ENCODE peak calls at places on chromosomes 1 and 21, in seven cellular contexts. One of them, this sample, is unnamed.

GRCh38 chr1:6464514-6464836 is 1.5 kb downstream of the TNFRSF25 start:
- DNase-seq in prostate gland: no peak
- DNase-seq in GM23338: no peak
- DNase-seq in sigmoid colon: no peak
- DNase-seq in transverse colon: peak; percentile 70
- DNase-seq in upper lobe of left lung: no peak
- DNase-seq in Panc1: no peak
- DNase-seq in this sample: no peak

GRCh38 chr1:170734412-170735175 is 70.7 kb downstream of the PRRX1 start:
- DNase-seq in sigmoid colon: no peak
- DNase-seq in Panc1: no peak
- DNase-seq in prostate gland: no peak
- DNase-seq in transverse colon: no peak
- DNase-seq in GM23338: no peak
- DNase-seq in upper lobe of left lung: no peak
- DNase-seq in this sample: no peak

GRCh38 chr1:162279099-162279498 is 97.6 kb downstream of the SPATA46 start:
- DNase-seq in prostate gland: no peak
- DNase-seq in GM23338: no peak
- DNase-seq in transverse colon: no peak
- DNase-seq in upper lobe of left lung: peak; percentile 26
- DNase-seq in sigmoid colon: no peak
- DNase-seq in Panc1: no peak
- DNase-seq in this sample: no peak

GRCh38 chr1:107536266-107536665 is 395.4 kb downstream of the NTNG1 start:
- DNase-seq in Panc1: no peak
- DNase-seq in upper lobe of left lung: no peak
- DNase-seq in transverse colon: peak; percentile 83
- DNase-seq in prostate gland: peak; percentile 90
- DNase-seq in GM23338: no peak
- DNase-seq in sigmoid colon: peak; percentile 73
- DNase-seq in this sample: no peak

GRCh38 chr1:42333662-42334239 is 1.3 kb downstream of the FOXJ3 start:
- DNase-seq in GM23338: no peak
- DNase-seq in prostate gland: no peak
- DNase-seq in upper lobe of left lung: no peak
- DNase-seq in sigmoid colon: no peak
- DNase-seq in transverse colon: no peak
- DNase-seq in Panc1: no peak
- DNase-seq in this sample: no peak

GRCh38 chr1:200351826-200352549 is 57.8 kb downstream of the ZNF281 start:
- DNase-seq in transverse colon: no peak
- DNase-seq in Panc1: no peak
- DNase-seq in prostate gland: no peak
- DNase-seq in upper lobe of left lung: no peak
- DNase-seq in GM23338: no peak
- DNase-seq in sigmoid colon: no peak
- DNase-seq in this sample: no peak

GRCh38 chr1:42035205-42035829 is 116.6 kb upstream of the HIVEP3 start:
- DNase-seq in sigmoid colon: peak; percentile 83
- DNase-seq in Panc1: no peak
- DNase-seq in GM23338: peak; percentile 83
- DNase-seq in prostate gland: peak; percentile 48
- DNase-seq in upper lobe of left lung: peak; percentile 72
- DNase-seq in transverse colon: no peak
- DNase-seq in this sample: no peak

GRCh38 chr1:55898191-55898590 is 681.2 kb downstream of the PLPP3 start:
- DNase-seq in upper lobe of left lung: no peak
- DNase-seq in Panc1: no peak
- DNase-seq in prostate gland: no peak
- DNase-seq in transverse colon: no peak
- DNase-seq in sigmoid colon: no peak
- DNase-seq in GM23338: no peak
- DNase-seq in this sample: no peak

GRCh38 chr1:108881369-108881768 is 4.6 kb downstream of the GPSM2 start:
- DNase-seq in Panc1: no peak
- DNase-seq in prostate gland: no peak
- DNase-seq in GM23338: no peak
- DNase-seq in sigmoid colon: no peak
- DNase-seq in transverse colon: no peak
- DNase-seq in upper lobe of left lung: no peak
- DNase-seq in this sample: no peak

GRCh38 chr1:214400136-214400535 is 119.2 kb downstream of the SMYD2 start:
- DNase-seq in sigmoid colon: no peak
- DNase-seq in upper lobe of left lung: no peak
- DNase-seq in Panc1: no peak
- DNase-seq in transverse colon: no peak
- DNase-seq in prostate gland: no peak
- DNase-seq in GM23338: no peak
- DNase-seq in this sample: no peak

GRCh38 chr1:245378352-245379144 is 223.8 kb downstream of the KIF26B start:
- DNase-seq in upper lobe of left lung: no peak
- DNase-seq in Panc1: no peak
- DNase-seq in transverse colon: no peak
- DNase-seq in sigmoid colon: no peak
- DNase-seq in prostate gland: no peak
- DNase-seq in GM23338: peak; percentile 57
- DNase-seq in this sample: no peak

GRCh38 chr1:23010734-23011449 is 4.8 kb downstream of the TEX46 start:
- DNase-seq in GM23338: no peak
- DNase-seq in sigmoid colon: no peak
- DNase-seq in Panc1: no peak
- DNase-seq in prostate gland: no peak
- DNase-seq in transverse colon: no peak
- DNase-seq in upper lobe of left lung: no peak
- DNase-seq in this sample: no peak

GRCh38 chr1:198845851-198846250 is 207.0 kb downstream of the PTPRC start:
- DNase-seq in upper lobe of left lung: no peak
- DNase-seq in GM23338: no peak
- DNase-seq in Panc1: no peak
- DNase-seq in transverse colon: no peak
- DNase-seq in prostate gland: no peak
- DNase-seq in sigmoid colon: no peak
- DNase-seq in this sample: no peak

GRCh38 chr1:248810000-248810726 is 15.6 kb downstream of the SH3BP5L start:
- DNase-seq in Panc1: no peak
- DNase-seq in transverse colon: no peak
- DNase-seq in sigmoid colon: no peak
- DNase-seq in upper lobe of left lung: no peak
- DNase-seq in prostate gland: no peak
- DNase-seq in GM23338: no peak
- DNase-seq in this sample: peak; percentile 77

GRCh38 chr1:94309829-94310569 is 72.6 kb upstream of the ARHGAP29 start:
- DNase-seq in Panc1: no peak
- DNase-seq in upper lobe of left lung: no peak
- DNase-seq in transverse colon: no peak
- DNase-seq in GM23338: no peak
- DNase-seq in prostate gland: no peak
- DNase-seq in sigmoid colon: no peak
- DNase-seq in this sample: no peak

GRCh38 chr1:201538618-201539551 is at the start of gene NAV1:
- DNase-seq in upper lobe of left lung: peak; percentile 59
- DNase-seq in GM23338: peak; percentile 75
- DNase-seq in Panc1: no peak
- DNase-seq in transverse colon: peak; percentile 56
- DNase-seq in sigmoid colon: peak; percentile 92
- DNase-seq in prostate gland: no peak
- DNase-seq in this sample: no peak

GRCh38 chr1:151838491-151839412 is 868 bp downstream of the C2CD4D start:
- DNase-seq in upper lobe of left lung: no peak
- DNase-seq in sigmoid colon: no peak
- DNase-seq in transverse colon: no peak
- DNase-seq in prostate gland: no peak
- DNase-seq in Panc1: no peak
- DNase-seq in GM23338: peak; percentile 76
- DNase-seq in this sample: no peak

GRCh38 chr1:151839457-151840409 is at the start of gene C2CD4D:
- DNase-seq in prostate gland: peak; percentile 79
- DNase-seq in sigmoid colon: no peak
- DNase-seq in transverse colon: peak; percentile 87
- DNase-seq in Panc1: no peak
- DNase-seq in upper lobe of left lung: peak; percentile 73
- DNase-seq in GM23338: peak; percentile 89
- DNase-seq in this sample: no peak

GRCh38 chr1:151840421-151840820 is 801 bp upstream of the C2CD4D start:
- DNase-seq in upper lobe of left lung: no peak
- DNase-seq in GM23338: no peak
- DNase-seq in Panc1: no peak
- DNase-seq in transverse colon: no peak
- DNase-seq in sigmoid colon: no peak
- DNase-seq in prostate gland: no peak
- DNase-seq in this sample: no peak

GRCh38 chr1:151843398-151843797 is 3.8 kb upstream of the C2CD4D start:
- DNase-seq in transverse colon: no peak
- DNase-seq in sigmoid colon: no peak
- DNase-seq in prostate gland: no peak
- DNase-seq in GM23338: no peak
- DNase-seq in Panc1: no peak
- DNase-seq in upper lobe of left lung: no peak
- DNase-seq in this sample: no peak

GRCh38 chr1:151841141-151841540 is 1.5 kb upstream of the C2CD4D start:
- DNase-seq in upper lobe of left lung: no peak
- DNase-seq in transverse colon: no peak
- DNase-seq in Panc1: no peak
- DNase-seq in GM23338: no peak
- DNase-seq in prostate gland: no peak
- DNase-seq in sigmoid colon: no peak
- DNase-seq in this sample: no peak
- H3K4me3 ChIP-seq in upper lobe of left lung: no peak overlapping the region
- H3K4me3 ChIP-seq in transverse colon: no peak overlapping the region
- H3K4me3 ChIP-seq in Panc1: no peak overlapping the region
- H3K4me3 ChIP-seq in GM23338: peak overlapping the region; percentile 84
- H3K4me3 ChIP-seq in prostate gland: no peak overlapping the region
- H3K4me3 ChIP-seq in sigmoid colon: no peak overlapping the region
- H3K4me3 ChIP-seq in this sample: no peak overlapping the region

GRCh38 chr1:47522890-47523811 is 85.3 kb downstream of the FOXD2 start:
- DNase-seq in Panc1: no peak
- DNase-seq in sigmoid colon: no peak
- DNase-seq in transverse colon: no peak
- DNase-seq in upper lobe of left lung: no peak
- DNase-seq in GM23338: no peak
- DNase-seq in prostate gland: no peak
- DNase-seq in this sample: no peak

GRCh38 chr1:47523812-47524170 is 85.9 kb downstream of the FOXD2 start:
- DNase-seq in Panc1: no peak
- DNase-seq in transverse colon: no peak
- DNase-seq in prostate gland: no peak
- DNase-seq in sigmoid colon: no peak
- DNase-seq in upper lobe of left lung: no peak
- DNase-seq in GM23338: peak; percentile 48
- DNase-seq in this sample: no peak

GRCh38 chr1:47529520-47530098 is 91.8 kb downstream of the FOXD2 start:
- DNase-seq in Panc1: no peak
- DNase-seq in transverse colon: no peak
- DNase-seq in sigmoid colon: no peak
- DNase-seq in upper lobe of left lung: no peak
- DNase-seq in GM23338: peak; percentile 52
- DNase-seq in prostate gland: no peak
- DNase-seq in this sample: no peak

GRCh38 chr1:47524272-47524671 is 86.4 kb downstream of the FOXD2 start:
- DNase-seq in upper lobe of left lung: no peak
- DNase-seq in prostate gland: no peak
- DNase-seq in sigmoid colon: no peak
- DNase-seq in Panc1: no peak
- DNase-seq in GM23338: no peak
- DNase-seq in transverse colon: no peak
- DNase-seq in this sample: no peak

DNA sequence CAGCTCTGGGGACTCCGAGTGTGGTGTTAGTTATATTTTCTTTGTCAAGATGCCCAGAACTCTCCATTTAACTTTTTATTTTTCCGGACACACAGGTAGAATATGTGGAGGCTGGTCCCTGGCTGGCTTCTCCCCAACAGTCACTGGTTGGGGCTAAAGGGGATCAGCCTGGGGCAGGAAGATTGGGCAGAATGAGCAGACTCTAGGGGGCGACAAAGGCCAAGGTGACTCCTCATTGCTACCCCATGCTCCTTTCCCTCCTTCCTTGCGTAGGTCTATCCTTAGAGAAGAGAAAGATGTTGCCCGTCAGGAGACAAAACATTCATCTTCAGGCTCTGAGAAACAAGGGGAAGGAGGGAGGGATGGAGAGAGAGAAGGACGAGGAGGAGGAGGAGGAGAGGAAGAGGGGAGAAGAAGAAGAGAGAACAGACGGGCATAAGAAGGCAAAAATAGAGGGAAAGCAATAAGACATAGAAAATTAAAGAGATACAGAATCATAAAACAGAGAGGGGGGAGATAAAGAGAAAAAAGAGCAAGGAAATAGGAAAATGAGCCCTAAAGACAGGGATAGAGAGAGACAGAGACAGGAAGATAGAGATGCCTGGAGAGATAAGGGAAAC is 89.9 kb downstream of the FOXD2 start:
- DNase-seq in upper lobe of left lung: peak; percentile 34
- DNase-seq in sigmoid colon: no peak
- DNase-seq in transverse colon: peak; percentile 73
- DNase-seq in prostate gland: no peak
- DNase-seq in Panc1: no peak
- DNase-seq in GM23338: peak; percentile 85
- DNase-seq in this sample: no peak
- TF ChIP-seq CTCF in upper lobe of left lung: peak; percentile 50
- TF ChIP-seq CTCF in sigmoid colon: peak; percentile 17
- TF ChIP-seq CTCF in transverse colon: peak; percentile 71
- TF ChIP-seq CTCF in prostate gland: peak; percentile 64
- TF ChIP-seq CTCF in Panc1: peak; percentile 78
- TF ChIP-seq CTCF in GM23338: peak; percentile 94
- TF ChIP-seq CTCF in this sample: no peak

DNA sequence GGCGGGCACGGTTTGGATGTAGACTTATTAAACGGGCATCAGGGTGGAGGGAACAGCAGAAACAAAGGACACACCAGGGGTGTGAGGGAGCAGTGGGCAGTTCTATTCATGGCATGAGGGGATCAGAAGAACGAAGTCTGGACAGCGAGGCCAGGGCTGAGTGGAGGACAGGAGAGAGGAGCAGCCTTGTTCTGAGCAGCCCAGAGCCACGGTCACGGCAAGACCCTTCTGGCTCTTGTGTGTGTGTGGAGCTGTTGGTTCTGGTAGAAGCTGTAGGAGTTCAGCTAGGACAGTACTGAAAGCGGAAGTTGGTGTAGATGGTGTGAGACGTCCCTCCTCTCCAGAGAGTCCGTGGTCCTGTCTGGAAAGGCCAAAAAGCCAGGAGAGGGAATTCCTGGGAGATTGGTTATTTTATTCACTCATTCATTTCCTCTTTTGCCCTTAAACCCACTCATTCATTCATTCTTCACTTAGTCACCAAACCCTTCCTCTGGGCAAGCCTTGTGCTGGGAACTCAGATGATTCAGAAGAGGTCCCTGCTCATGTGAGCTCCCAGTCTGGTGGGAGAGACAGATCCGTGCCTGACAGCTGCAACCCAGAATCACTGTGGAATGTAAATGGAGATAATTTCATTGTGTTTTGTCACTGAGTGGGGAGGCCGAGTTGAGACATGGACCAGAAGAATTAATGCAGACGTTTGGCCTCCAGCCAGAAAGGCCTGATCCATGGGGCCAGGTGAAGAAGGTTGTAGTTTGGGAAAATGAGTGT is 4.1 kb upstream of the ACOT11 start:
- DNase-seq in transverse colon: no peak
- DNase-seq in GM23338: no peak
- DNase-seq in sigmoid colon: no peak
- DNase-seq in upper lobe of left lung: no peak
- DNase-seq in Panc1: no peak
- DNase-seq in prostate gland: no peak
- DNase-seq in this sample: no peak
- TF ChIP-seq POLR2AphosphoS5 in transverse colon: no peak
- TF ChIP-seq POLR2AphosphoS5 in GM23338: no peak
- TF ChIP-seq POLR2AphosphoS5 in sigmoid colon: no peak
- TF ChIP-seq POLR2AphosphoS5 in upper lobe of left lung: no peak
- TF ChIP-seq POLR2AphosphoS5 in Panc1: no peak
- TF ChIP-seq POLR2AphosphoS5 in prostate gland: no peak
- TF ChIP-seq POLR2AphosphoS5 in this sample: no peak

GRCh38 chr21:41362605-41363369 is 960 bp downstream of the MX2 start:
- DNase-seq in prostate gland: no peak
- DNase-seq in GM23338: no peak
- DNase-seq in Panc1: no peak
- DNase-seq in upper lobe of left lung: no peak
- DNase-seq in sigmoid colon: no peak
- DNase-seq in transverse colon: no peak
- DNase-seq in this sample: peak; percentile 65
- H3K4me3 ChIP-seq in prostate gland: no peak overlapping the region
- H3K4me3 ChIP-seq in GM23338: no peak overlapping the region
- H3K4me3 ChIP-seq in Panc1: no peak overlapping the region
- H3K4me3 ChIP-seq in upper lobe of left lung: peak overlapping the region; percentile 46
- H3K4me3 ChIP-seq in sigmoid colon: peak overlapping the region; percentile 37
- H3K4me3 ChIP-seq in transverse colon: no peak overlapping the region
- H3K4me3 ChIP-seq in this sample: peak overlapping the region; percentile 40

This sample was measured in vagina.